ENCODE peak calls at places on chromosomes 4 and X, in four cellular contexts. W is SK-N-SH, M is sigmoid colon, T is uterus. L is an unnamed sample.
A peak's percentile ranks its signal among the peaks of the same experiment; 100 is the strongest.

GRCh38 chrX:95629737-95630136 is 1054.9 kb upstream of the DIAPH2 start:
- DNase-seq in T (no peak), W (no peak), M (no peak), L (no peak)

GRCh38 chr4:8895295-8895694 is 23.7 kb upstream of the HMX1 start:
- DNase-seq in T (no peak), M (no peak), W (no peak), L (no peak)

GRCh38 chr4:56892686-56893085 is 15.0 kb upstream of the REST start:
- DNase-seq in T (no peak), M (no peak), W (no peak), L (no peak)

GRCh38 chrX:53089224-53089842 is 4.6 kb upstream of the KANTR start:
- DNase-seq in W (peak; percentile 66), M (peak; percentile 85), T (peak; percentile 66), L (no peak)

GRCh38 chr4:77003400-77003799 is 53.8 kb downstream of the SEPTIN11 start:
- DNase-seq in W (no peak), M (no peak), T (no peak), L (no peak)

GRCh38 chrX:87621697-87622096 is 104.1 kb downstream of the KLHL4 start:
- DNase-seq in W (no peak), T (no peak), M (no peak), L (no peak)

GRCh38 chr4:188439641-188440311 is 300.5 kb downstream of the TRIML1 start:
- DNase-seq in M (no peak), T (no peak), W (peak; percentile 29), L (no peak)

GRCh38 chr4:176340871-176341685 is 21.3 kb downstream of the SPCS3 start:
- DNase-seq in W (peak; percentile 46), T (no peak), M (no peak), L (no peak)

GRCh38 chr4:185847352-185848078 is 35.5 kb upstream of the SORBS2 start:
- DNase-seq in T (no peak), W (peak; percentile 53), M (no peak), L (no peak)

GRCh38 chrX:11678174-11678573 is 12.5 kb upstream of the ARHGAP6 start:
- DNase-seq in T (peak; percentile 29), W (no peak), M (no peak), L (no peak)

GRCh38 chr4:183097251-183098079 is 1.6 kb upstream of the WWC2 start:
- DNase-seq in W (no peak), M (no peak), T (peak; percentile 24), L (peak; percentile 66)

L was measured in sciatic nerve.